ENCODE peak calls at places on chromosomes 6 and 20, in five cellular contexts. G is K562, U is H1, W is GM12878, O is HepG2. Y is an unnamed sample.
A peak's percentile ranks its signal among the peaks of the same experiment; 100 is the strongest.

GRCh38 chr6:55265409-55266114 is 61.7 kb upstream of the GFRAL start:
- DNase-seq in G (no peak), U (no peak), W (no peak), O (no peak), Y (no peak)

GRCh38 chr6:45458672-45459071 is 80.9 kb upstream of the SUPT3H start:
- DNase-seq in G (no peak), U (no peak), W (no peak), O (no peak), Y (no peak)

GRCh38 chr20:50189681-50190250 is 864 bp upstream of the CEBPB start:
- DNase-seq in G (peak; percentile 65), U (no peak), W (no peak), O (peak; percentile 79), Y (no peak)

GRCh38 chr6:150566486-150566885 is 33.2 kb upstream of the PLEKHG1 start:
- DNase-seq in G (no peak), U (no peak), W (no peak), O (no peak), Y (no peak)

GRCh38 chr6:168064226-168064807 is 14.7 kb downstream of the FRMD1 start:
- DNase-seq in G (no peak), U (no peak), W (no peak), O (no peak), Y (no peak)

GRCh38 chr6:74115674-74116073 is 419.7 kb downstream of the CD109 start:
- DNase-seq in G (no peak), U (no peak), W (no peak), O (no peak), Y (no peak)

GRCh38 chr6:52511572-52512151 is 65.2 kb downstream of the TRAM2 start:
- DNase-seq in G (no peak), U (no peak), W (no peak), O (no peak), Y (no peak)

GRCh38 chr6:35452186-35453090 is at the start of gene FANCE:
- DNase-seq in G (peak; percentile 99), U (peak; percentile 100), W (peak; percentile 72), O (peak; percentile 84), Y (peak; percentile 81)

GRCh38 chr6:73632346-73632745 is 21.4 kb downstream of the SLC17A5 start:
- DNase-seq in G (no peak), U (no peak), W (no peak), O (no peak), Y (no peak)

GRCh38 chr6:25586927-25587326 is 65.1 kb upstream of the SCGN start:
- DNase-seq in G (no peak), U (no peak), W (no peak), O (no peak), Y (no peak)

GRCh38 chr20:63322923-63323253 is 29.9 kb downstream of the COL20A1 start:
- DNase-seq in G (no peak), U (no peak), W (no peak), O (no peak), Y (no peak)

GRCh38 chr6:55875420-55875819 is at the start of gene BMP5:
- DNase-seq in G (no peak), U (no peak), W (no peak), O (no peak), Y (no peak)

GRCh38 chr6:52190409-52190808 is 4.2 kb downstream of the IL17A start:
- DNase-seq in G (no peak), U (no peak), W (no peak), O (no peak), Y (no peak)

GRCh38 chr6:157453131-157453530 is 72.1 kb downstream of the ZDHHC14 start:
- DNase-seq in G (no peak), U (no peak), W (no peak), O (no peak), Y (no peak)

GRCh38 chr6:157452096-157452495 is 71.1 kb downstream of the ZDHHC14 start:
- DNase-seq in G (no peak), U (no peak), W (no peak), O (no peak), Y (no peak)

GRCh38 chr6:157447735-157448134 is 66.7 kb downstream of the ZDHHC14 start:
- DNase-seq in G (no peak), U (no peak), W (no peak), O (no peak), Y (no peak)

GRCh38 chr6:157445277-157445676 is 64.3 kb downstream of the ZDHHC14 start:
- DNase-seq in G (no peak), U (no peak), W (no peak), O (no peak), Y (no peak)

DNA sequence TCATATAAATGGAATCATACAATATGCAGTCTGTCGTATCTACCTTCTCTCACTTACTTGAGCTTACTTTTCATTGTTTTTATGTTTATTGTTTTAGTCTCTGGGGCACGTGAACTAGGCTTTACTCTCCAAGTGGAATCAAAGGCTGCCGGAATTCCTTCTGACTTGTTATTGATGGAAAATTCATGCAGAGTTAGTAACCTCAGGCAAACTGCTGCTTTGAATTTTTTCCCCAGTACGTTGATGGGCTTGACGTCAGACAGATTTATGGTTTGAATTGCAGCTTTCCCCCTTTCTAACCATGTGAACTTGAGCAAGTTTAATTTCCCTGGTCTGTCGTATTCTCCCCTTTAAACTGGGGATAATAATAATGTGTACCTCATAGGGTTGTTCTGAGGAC is 68.6 kb downstream of the ZDHHC14 start:
- DNase-seq in G (no peak), U (no peak), W (no peak), O (no peak), Y (no peak)
- TF ChIP-seq CTCF in G (no peak), U (no peak), W (no peak), O (no peak), Y (no peak)

DNA sequence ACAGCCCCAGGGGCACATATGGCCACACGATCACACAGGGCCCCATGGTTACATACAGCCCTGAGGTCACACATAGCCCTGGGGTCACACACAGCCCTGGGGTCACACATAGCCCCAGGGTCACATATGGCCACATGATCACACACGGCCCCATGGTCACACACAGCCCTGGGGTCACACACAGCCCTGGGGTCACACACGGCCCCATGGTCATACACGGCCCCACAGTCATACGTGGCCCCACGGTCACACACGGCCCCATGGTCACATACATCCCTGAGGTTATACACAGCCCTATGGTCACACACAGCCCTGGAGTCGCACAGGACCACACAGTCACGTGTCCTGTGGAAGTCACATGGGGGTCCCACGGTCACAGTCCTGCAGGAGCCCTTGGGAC is 120.1 kb downstream of the AGPAT4 start:
- DNase-seq in G (no peak), U (no peak), W (no peak), O (no peak), Y (no peak)
- TF ChIP-seq ZNF274 in G (no peak), U (no peak), W (no peak), O (no peak), Y (no peak)

DNA sequence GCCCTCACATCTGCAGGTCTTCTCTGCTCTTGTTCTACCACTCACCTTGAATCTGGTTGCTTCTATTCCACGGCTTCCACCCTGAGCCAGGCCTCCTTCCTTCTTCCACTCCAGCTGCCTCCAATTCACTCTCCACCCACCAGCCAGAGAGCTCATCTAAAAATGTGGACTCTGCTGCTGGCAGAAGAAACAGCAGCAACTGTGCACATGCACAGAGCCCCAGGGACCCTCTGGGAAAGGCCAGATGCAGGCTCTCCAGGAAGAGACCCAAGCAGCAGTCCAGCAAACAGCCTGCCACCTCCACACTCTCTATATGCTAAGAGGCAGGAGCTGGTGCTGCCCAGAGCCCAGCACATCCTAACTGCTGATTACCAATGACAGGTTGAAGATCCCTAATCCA is 162.6 kb upstream of the TOP1 start:
- DNase-seq in G (no peak), U (no peak), W (no peak), O (no peak), Y (no peak)
- TF ChIP-seq CTCF in G (no peak), U (no peak), W (no peak), O (no peak), Y (no peak)

GRCh38 chr6:158387036-158387435 is 74.8 kb downstream of the TULP4 start:
- DNase-seq in G (no peak), U (no peak), W (no peak), O (peak; percentile 46), Y (peak; percentile 4)
- TF ChIP-seq ZNF274 in G (no peak), U (no peak), W (no peak), O (no peak), Y (no peak)

GRCh38 chr6:120996340-120996739 is 337.9 kb downstream of the TBC1D32 start:
- DNase-seq in G (no peak), U (no peak), W (no peak), O (no peak), Y (no peak)

GRCh38 chr6:120990866-120991265 is 343.4 kb downstream of the TBC1D32 start:
- DNase-seq in G (no peak), U (no peak), W (no peak), O (no peak), Y (no peak)

GRCh38 chr6:120992257-120992656 is 342.0 kb downstream of the TBC1D32 start:
- DNase-seq in G (no peak), U (no peak), W (no peak), O (no peak), Y (no peak)

GRCh38 chr6:120993929-120994572 is 340.2 kb downstream of the TBC1D32 start:
- DNase-seq in G (no peak), U (no peak), W (no peak), O (no peak), Y (no peak)

DNA sequence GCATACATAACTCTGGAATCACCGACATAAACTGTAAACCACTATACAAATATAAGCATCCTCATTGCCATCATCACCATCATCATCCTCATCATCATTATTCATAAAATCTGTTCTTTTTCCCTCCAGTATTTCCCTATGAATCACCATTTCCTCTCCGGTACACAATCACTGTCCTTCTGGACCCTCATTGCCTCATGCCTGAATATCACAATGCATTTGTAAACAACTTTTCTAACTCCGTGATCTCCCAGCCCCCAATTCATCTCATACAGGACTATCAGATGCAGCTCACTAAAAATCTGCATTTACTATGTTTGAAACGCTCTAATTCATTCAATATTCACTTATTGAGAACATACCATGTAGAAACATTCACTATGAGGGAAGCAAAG is 339.7 kb downstream of the TBC1D32 start:
- DNase-seq in G (no peak), U (no peak), W (no peak), O (no peak), Y (no peak)
- TF ChIP-seq CTCF in G (no peak), U (no peak), W (no peak), O (no peak), Y (no peak)

GRCh38 chr6:116476021-116476678 is 15.0 kb downstream of the CALHM6 start:
- DNase-seq in G (no peak), U (no peak), W (peak; percentile 62), O (peak; percentile 27), Y (no peak)
- TF ChIP-seq ZNF274 in G (no peak), U (no peak), W (no peak), O (no peak), Y (no peak)